ENCODE peak calls at places on chromosomes 12 and 14, in six cellular contexts. Z is mesenchymal stem cell, B is mesendoderm, E is neuronal stem cell, V is trophoblast cell, Y is IMR-90. M is an unnamed sample.

GRCh38 chr12:32140867-32141266 is 34.2 kb downstream of the BICD1 start:
- DNase-seq in E (no peak), V (no peak), Z (no peak), B (no peak), Y (no peak), M (no peak)

GRCh38 chr14:50726372-50727107 is 58.4 kb upstream of the SAV1 start:
- DNase-seq in E (no peak), Z (peak), V (no peak), B (no peak), Y (peak), M (no peak)

GRCh38 chr12:2301531-2302461 is 249.0 kb downstream of the CACNA1C start:
- DNase-seq in B (no peak), E (no peak), Z (peak), V (no peak), Y (peak), M (no peak)

GRCh38 chr12:112971248-112971647 is 7.1 kb upstream of the OAS2 start:
- DNase-seq in Z (no peak), E (no peak), V (no peak), Y (peak), B (no peak), M (no peak)

GRCh38 chr14:102654298-102654697 is 61.8 kb downstream of the RCOR1 start:
- DNase-seq in B (no peak), Y (no peak), Z (no peak), E (no peak), V (peak), M (no peak)

GRCh38 chr12:94710933-94711332 is 60.6 kb upstream of the TMCC3 start:
- DNase-seq in E (no peak), B (peak), V (no peak), Y (peak), Z (no peak), M (peak)

GRCh38 chr14:21867541-21867940 is 193.9 kb upstream of the OR4E1 start:
- DNase-seq in B (no peak), Y (peak), E (no peak), V (no peak), Z (no peak), M (no peak)

GRCh38 chr14:78254911-78255431 is 84.8 kb downstream of the NRXN3 start:
- DNase-seq in E (no peak), V (no peak), Y (no peak), Z (no peak), B (no peak), M (no peak)

GRCh38 chr12:7130791-7131501 is 775 bp downstream of the CLSTN3 start:
- DNase-seq in Y (peak), Z (peak), E (no peak), B (peak), V (peak), M (peak)

GRCh38 chr12:34399631-34400422 is 377.5 kb downstream of the ALG10 start:
- DNase-seq in B (no peak), E (no peak), Y (no peak), V (no peak), Z (no peak), M (peak)

GRCh38 chr14:52873694-52874093 is 77.2 kb downstream of the FERMT2 start:
- DNase-seq in E (no peak), V (peak), Y (peak), B (no peak), Z (peak), M (no peak)

GRCh38 chr12:60072911-60073310 is 477.1 kb downstream of the SLC16A7 start:
- DNase-seq in B (peak), V (no peak), E (no peak), Y (peak), Z (peak), M (no peak)

GRCh38 chr12:49777800-49778748 is 36.7 kb downstream of the TMBIM6 start:
- DNase-seq in Z (peak), B (peak), V (peak), E (peak), Y (peak), M (peak)

GRCh38 chr14:51369814-51370213 is 129.8 kb downstream of the TMX1 start:
- DNase-seq in V (no peak), Y (no peak), Z (no peak), E (no peak), B (no peak), M (no peak)

GRCh38 chr12:6216581-6216980 is 16.4 kb downstream of the CD9 start:
- DNase-seq in E (no peak), V (no peak), Y (no peak), B (no peak), Z (no peak), M (no peak)

GRCh38 chr14:55240526-55241178 is 30.6 kb upstream of the FBXO34 start:
- DNase-seq in B (peak), Z (peak), V (peak), Y (peak), E (no peak), M (peak)

GRCh38 chr14:33282181-33282580 is 343.5 kb downstream of the NPAS3 start:
- DNase-seq in V (no peak), Z (no peak), B (no peak), Y (no peak), E (no peak), M (no peak)

GRCh38 chr12:109461049-109461845 is 15.9 kb downstream of the KCTD10 start:
- DNase-seq in Z (peak), V (no peak), E (no peak), B (peak), Y (peak), M (no peak)

GRCh38 chr12:91179315-91179714 is 3.3 kb downstream of the DCN start:
- DNase-seq in Y (peak), E (no peak), B (no peak), Z (no peak), V (no peak), M (no peak)

GRCh38 chr14:69945905-69946304 is 66.7 kb downstream of the SMOC1 start:
- DNase-seq in Z (no peak), V (no peak), E (no peak), B (no peak), Y (no peak), M (no peak)

GRCh38 chr14:71960620-71961353 is 28.6 kb downstream of the RGS6 start:
- DNase-seq in Z (no peak), Y (no peak), E (no peak), B (peak), V (no peak), M (no peak)

GRCh38 chr12:66552753-66553152 is 126.1 kb downstream of the GRIP1 start:
- DNase-seq in Z (no peak), Y (no peak), V (no peak), B (no peak), E (no peak), M (no peak)

GRCh38 chr12:19139795-19140194 is 10.3 kb downstream of the PLEKHA5 start:
- DNase-seq in Y (no peak), B (peak), V (no peak), E (no peak), Z (peak), M (no peak)

GRCh38 chr14:60965402-60965801 is 15.5 kb downstream of the TRMT5 start:
- DNase-seq in E (no peak), Z (peak), V (no peak), B (no peak), Y (peak), M (no peak)

GRCh38 chr12:104370989-104371870 is 67.7 kb downstream of the EID3 start:
- DNase-seq in Z (no peak), Y (peak), V (peak), B (peak), E (no peak), M (peak)

GRCh38 chr14:24815543-24815942 is 181.6 kb upstream of the GZMB start:
- DNase-seq in V (no peak), E (no peak), Z (no peak), B (no peak), Y (no peak), M (no peak)

GRCh38 chr14:61570961-61571299 is 124.4 kb upstream of the HIF1A start:
- DNase-seq in E (no peak), B (no peak), V (no peak), Y (no peak), Z (no peak), M (no peak)

GRCh38 chr12:5227722-5228274 is 184.1 kb downstream of the KCNA5 start:
- DNase-seq in E (no peak), Z (no peak), V (no peak), Y (no peak), B (no peak), M (no peak)

GRCh38 chr12:11836282-11836963 is 186.9 kb downstream of the ETV6 start:
- DNase-seq in Z (peak), E (no peak), V (peak), B (no peak), Y (no peak), M (peak)

GRCh38 chr14:23441076-23441475 is 5.6 kb upstream of the MYH7 start:
- DNase-seq in Y (no peak), V (no peak), Z (no peak), E (no peak), B (no peak), M (no peak)

GRCh38 chr14:62645649-62646048 is 399.6 kb downstream of the KCNH5 start:
- DNase-seq in V (no peak), B (no peak), Y (peak), E (no peak), Z (peak), M (no peak)

GRCh38 chr12:28568083-28568482 is 377.8 kb downstream of the CCDC91 start:
- DNase-seq in Y (peak), Z (peak), E (no peak), V (peak), B (no peak), M (no peak)

GRCh38 chr12:102023343-102023930 is 38.4 kb downstream of the WASHC3 start:
- DNase-seq in Y (peak), V (no peak), B (peak), E (no peak), Z (peak), M (no peak)

GRCh38 chr12:13367973-13368372 is 171.4 kb downstream of the EMP1 start:
- DNase-seq in Z (no peak), B (no peak), E (no peak), Y (no peak), V (no peak), M (no peak)

GRCh38 chr12:111067498-111067897 is 147.1 kb upstream of the MYL2 start:
- DNase-seq in B (no peak), Z (no peak), V (no peak), E (no peak), Y (no peak), M (no peak)

GRCh38 chr12:91695964-91696363 is 449.7 kb downstream of the BTG1 start:
- DNase-seq in Y (no peak), V (no peak), Z (no peak), B (no peak), E (no peak), M (no peak)

GRCh38 chr12:106058256-106059182 is 80.2 kb downstream of the NUAK1 start:
- DNase-seq in B (no peak), Y (peak), V (peak), E (no peak), Z (peak), M (no peak)
- H3K23ac ChIP-seq in B (no peak), Y (peak), V (no peak), E (no peak), Z (no peak), M (no peak)

DNA sequence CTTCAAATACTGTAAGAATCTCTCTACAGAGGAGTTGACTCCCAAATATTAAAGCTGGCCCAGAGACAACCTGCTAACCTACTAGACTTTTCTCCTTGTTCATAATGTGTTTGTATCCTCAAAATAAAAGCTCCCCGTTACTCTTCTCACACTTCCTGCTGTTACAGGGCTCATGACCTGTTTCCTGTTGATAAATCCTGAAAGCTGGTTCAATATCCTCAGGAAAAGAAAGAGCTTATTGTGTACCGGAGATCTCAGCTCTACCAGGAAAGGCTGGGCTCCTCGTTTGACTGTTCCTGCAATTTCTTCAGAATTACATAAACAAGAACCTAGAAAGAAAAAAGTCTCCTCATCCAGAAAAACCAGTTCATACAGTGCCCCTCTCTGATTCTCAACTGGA is 30.8 kb downstream of the CLEC1A start:
- DNase-seq in Y (no peak), B (no peak), V (no peak), Z (peak), E (no peak), M (no peak)
- H3K27ac ChIP-seq in Y (no peak), B (no peak), V (no peak), Z (no peak), E (no peak), M (no peak)

GRCh38 chr14:68564826-68565760 is 227.8 kb downstream of the ZFP36L1 start:
- DNase-seq in E (no peak), V (no peak), B (peak), Y (no peak), Z (peak), M (no peak)
- H4K8ac ChIP-seq in E (no peak), V (peak), B (no peak), Y (no peak), Z (peak), M (no peak)

GRCh38 chr12:48107252-48107613 is 1.4 kb upstream of the SENP1 start:
- DNase-seq in Y (no peak), V (no peak), Z (no peak), E (no peak), B (no peak), M (no peak)

GRCh38 chr12:48104531-48104930 is 1.3 kb downstream of the SENP1 start:
- DNase-seq in V (peak), E (no peak), Z (no peak), Y (no peak), B (peak), M (no peak)

GRCh38 chr12:48105321-48105866 is 485 bp downstream of the SENP1 start:
- DNase-seq in V (peak), Z (no peak), E (no peak), B (no peak), Y (peak), M (no peak)

GRCh38 chr12:48106574-48107251 is 834 bp upstream of the SENP1 start:
- DNase-seq in Z (no peak), B (no peak), E (no peak), V (no peak), Y (peak), M (no peak)

GRCh38 chr12:48105867-48106563 is at the start of gene SENP1:
- DNase-seq in Y (peak), V (peak), E (peak), B (peak), Z (peak), M (peak)
- H3K23ac ChIP-seq in Y (peak), V (no peak), E (peak), B (peak), Z (no peak), M (no peak)

DNA sequence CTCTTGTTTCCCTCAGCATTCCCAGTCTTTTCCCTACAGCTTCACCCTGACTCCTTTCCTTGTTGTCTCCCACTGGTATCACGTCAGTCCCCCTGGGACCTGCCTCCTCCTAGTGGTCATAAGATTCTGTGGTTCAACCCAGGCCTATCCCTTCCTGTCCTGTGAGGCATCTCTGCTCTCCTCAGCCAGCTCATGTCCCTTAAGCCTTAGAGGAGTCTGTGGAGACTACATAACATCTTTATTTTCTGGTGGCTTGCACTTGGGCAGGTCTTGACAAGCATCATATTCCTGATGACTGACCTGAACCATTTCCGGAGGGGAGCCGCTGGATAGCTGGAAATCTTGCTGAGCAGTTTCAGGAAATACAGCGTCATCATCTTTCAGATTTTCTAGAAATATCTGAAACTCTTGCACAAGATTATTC is 698 bp downstream of the C12orf71 start:
- DNase-seq in V (peak), B (peak), Y (peak), Z (peak), E (no peak), M (peak)
- H3K27ac ChIP-seq in V (no peak), B (no peak), Y (no peak), Z (no peak), E (no peak), M (no peak)

M was measured in H9.